ENCODE peak calls at places on chromosomes 13 and 19, in four cellular contexts. One of them, this sample, is unnamed.

GRCh38 chr13:21973437-21974125 is 302.7 kb downstream of the FGF9 start:
- DNase-seq in PC-3: no peak
- DNase-seq in mammary epithelial cell: no peak
- DNase-seq in CD4-positive, alpha-beta memory T cell: no peak
- DNase-seq in this sample: no peak

GRCh38 chr13:73844986-73845385 is 289.2 kb downstream of the KLF12 start:
- DNase-seq in PC-3: peak; percentile 3
- DNase-seq in mammary epithelial cell: no peak
- DNase-seq in CD4-positive, alpha-beta memory T cell: no peak
- DNase-seq in this sample: no peak

GRCh38 chr19:7869453-7869909 is 4.7 kb downstream of the PRR36 start:
- DNase-seq in PC-3: peak; percentile 80
- DNase-seq in mammary epithelial cell: peak; percentile 67
- DNase-seq in CD4-positive, alpha-beta memory T cell: peak; percentile 89
- DNase-seq in this sample: peak; percentile 67

GRCh38 chr13:112974676-112975075 is 5.7 kb downstream of the MCF2L start:
- DNase-seq in PC-3: no peak
- DNase-seq in mammary epithelial cell: no peak
- DNase-seq in CD4-positive, alpha-beta memory T cell: no peak
- DNase-seq in this sample: no peak

GRCh38 chr19:7489609-7490044 is 792 bp upstream of the PEX11G start:
- DNase-seq in PC-3: no peak
- DNase-seq in mammary epithelial cell: no peak
- DNase-seq in CD4-positive, alpha-beta memory T cell: no peak
- DNase-seq in this sample: no peak

GRCh38 chr13:109192306-109192705 is 562.9 kb downstream of the MYO16 start:
- DNase-seq in PC-3: no peak
- DNase-seq in mammary epithelial cell: no peak
- DNase-seq in CD4-positive, alpha-beta memory T cell: no peak
- DNase-seq in this sample: no peak

GRCh38 chr19:4653793-4654436 is 14.6 kb downstream of the TNFAIP8L1 start:
- DNase-seq in PC-3: no peak
- DNase-seq in mammary epithelial cell: no peak
- DNase-seq in CD4-positive, alpha-beta memory T cell: no peak
- DNase-seq in this sample: no peak

GRCh38 chr19:11256189-11256588 is 6.1 kb downstream of the DOCK6 start:
- DNase-seq in PC-3: no peak
- DNase-seq in mammary epithelial cell: no peak
- DNase-seq in CD4-positive, alpha-beta memory T cell: no peak
- DNase-seq in this sample: no peak

GRCh38 chr13:30394798-30395191 is 27.5 kb upstream of the UBE2L5 start:
- DNase-seq in PC-3: peak; percentile 7
- DNase-seq in mammary epithelial cell: peak; percentile 16
- DNase-seq in CD4-positive, alpha-beta memory T cell: peak; percentile 61
- DNase-seq in this sample: no peak

GRCh38 chr13:76879211-76879875 is 6.9 kb downstream of the KCTD12 start:
- DNase-seq in PC-3: peak; percentile 65
- DNase-seq in mammary epithelial cell: peak; percentile 79
- DNase-seq in CD4-positive, alpha-beta memory T cell: peak; percentile 48
- DNase-seq in this sample: peak; percentile 97

GRCh38 chr13:52845766-52846566 is 2.5 kb downstream of the PCDH8 start:
- DNase-seq in PC-3: no peak
- DNase-seq in mammary epithelial cell: no peak
- DNase-seq in CD4-positive, alpha-beta memory T cell: no peak
- DNase-seq in this sample: peak; percentile 83

GRCh38 chr13:84446972-84447700 is 564.9 kb upstream of the SLITRK1 start:
- DNase-seq in PC-3: no peak
- DNase-seq in mammary epithelial cell: no peak
- DNase-seq in CD4-positive, alpha-beta memory T cell: no peak
- DNase-seq in this sample: no peak

GRCh38 chr19:8615813-8616596 is 5.5 kb upstream of the ADAMTS10 start:
- DNase-seq in PC-3: peak; percentile 84
- DNase-seq in mammary epithelial cell: no peak
- DNase-seq in CD4-positive, alpha-beta memory T cell: peak; percentile 58
- DNase-seq in this sample: no peak

GRCh38 chr19:1221141-1221903 is 15.7 kb downstream of the STK11 start:
- DNase-seq in PC-3: peak; percentile 27
- DNase-seq in mammary epithelial cell: no peak
- DNase-seq in CD4-positive, alpha-beta memory T cell: no peak
- DNase-seq in this sample: no peak

GRCh38 chr13:105616313-105617075 is 919.0 kb downstream of the EFNB2 start:
- DNase-seq in PC-3: peak; percentile 26
- DNase-seq in mammary epithelial cell: no peak
- DNase-seq in CD4-positive, alpha-beta memory T cell: no peak
- DNase-seq in this sample: no peak

GRCh38 chr13:24875566-24875965 is 111.6 kb downstream of the RNF17 start:
- DNase-seq in PC-3: no peak
- DNase-seq in mammary epithelial cell: no peak
- DNase-seq in CD4-positive, alpha-beta memory T cell: no peak
- DNase-seq in this sample: no peak

GRCh38 chr13:50910483-50910805 is 853 bp downstream of the RNASEH2B start:
- DNase-seq in PC-3: peak; percentile 25
- DNase-seq in mammary epithelial cell: no peak
- DNase-seq in CD4-positive, alpha-beta memory T cell: no peak
- DNase-seq in this sample: peak; percentile 66

GRCh38 chr19:46350029-46350757 is 3.3 kb downstream of the PPP5C start:
- DNase-seq in PC-3: no peak
- DNase-seq in mammary epithelial cell: peak; percentile 21
- DNase-seq in CD4-positive, alpha-beta memory T cell: no peak
- DNase-seq in this sample: no peak

GRCh38 chr19:46347985-46348384 is 1.1 kb downstream of the PPP5C start:
- DNase-seq in PC-3: no peak
- DNase-seq in mammary epithelial cell: no peak
- DNase-seq in CD4-positive, alpha-beta memory T cell: no peak
- DNase-seq in this sample: no peak

GRCh38 chr19:46347572-46347883 is 641 bp downstream of the PPP5C start:
- DNase-seq in PC-3: no peak
- DNase-seq in mammary epithelial cell: no peak
- DNase-seq in CD4-positive, alpha-beta memory T cell: no peak
- DNase-seq in this sample: no peak

GRCh38 chr19:46350758-46351159 is 3.9 kb downstream of the PPP5C start:
- DNase-seq in PC-3: no peak
- DNase-seq in mammary epithelial cell: no peak
- DNase-seq in CD4-positive, alpha-beta memory T cell: no peak
- DNase-seq in this sample: peak; percentile 75

DNA sequence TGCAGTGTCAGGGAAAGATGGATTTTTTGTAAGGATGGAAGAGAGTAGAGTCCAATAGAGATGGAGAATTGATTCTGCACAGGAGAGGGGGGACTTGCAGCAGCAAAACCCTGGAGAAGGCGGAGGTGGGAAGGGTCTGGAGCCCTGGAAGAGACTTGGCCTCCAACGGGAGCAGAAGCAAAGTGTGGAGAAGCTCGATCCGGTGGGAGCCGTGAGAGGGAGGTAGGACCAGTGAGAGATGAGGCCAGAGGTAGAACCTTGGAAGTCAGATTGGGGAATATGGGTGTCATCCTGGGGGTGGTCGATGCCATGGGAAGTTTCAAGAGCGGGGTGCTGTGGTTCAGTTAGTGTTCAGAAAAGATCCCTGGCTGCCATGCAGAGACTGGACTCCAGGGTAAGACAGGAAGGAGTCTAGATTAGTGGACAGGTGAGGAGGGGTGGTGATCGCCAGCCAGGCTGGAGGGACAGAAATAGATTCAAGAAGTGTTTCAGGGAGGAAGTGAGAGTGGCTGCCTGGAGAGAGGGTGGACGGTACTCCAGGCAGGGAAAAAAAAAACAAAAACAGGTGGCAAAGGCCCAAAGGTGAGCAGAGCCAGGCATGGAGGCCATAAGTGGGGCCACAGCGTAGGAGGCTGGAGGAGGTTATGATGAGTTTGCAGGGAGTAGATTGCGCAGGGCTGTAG is 2.6 kb downstream of the PPP5C start:
- DNase-seq in PC-3: no peak
- DNase-seq in mammary epithelial cell: no peak
- DNase-seq in CD4-positive, alpha-beta memory T cell: no peak
- DNase-seq in this sample: no peak
- H3K27ac ChIP-seq in PC-3: no peak overlapping the region
- H3K27ac ChIP-seq in mammary epithelial cell: no peak overlapping the region
- H3K27ac ChIP-seq in CD4-positive, alpha-beta memory T cell: peak overlapping the region; percentile 12
- H3K27ac ChIP-seq in this sample: no peak overlapping the region

GRCh38 chr13:20461481-20461859 is 64.2 kb downstream of the CRYL1 start:
- DNase-seq in PC-3: peak; percentile 45
- DNase-seq in mammary epithelial cell: peak; percentile 31
- DNase-seq in CD4-positive, alpha-beta memory T cell: no peak
- DNase-seq in this sample: no peak
- H3K4me3 ChIP-seq in PC-3: no peak overlapping the region
- H3K4me3 ChIP-seq in mammary epithelial cell: no peak overlapping the region
- H3K4me3 ChIP-seq in CD4-positive, alpha-beta memory T cell: no peak overlapping the region
- H3K4me3 ChIP-seq in this sample: no peak overlapping the region

GRCh38 chr13:43895940-43896339 is 16.2 kb downstream of the LACC1 start:
- DNase-seq in PC-3: no peak
- DNase-seq in mammary epithelial cell: no peak
- DNase-seq in CD4-positive, alpha-beta memory T cell: no peak
- DNase-seq in this sample: no peak
- H3K27ac ChIP-seq in PC-3: no peak overlapping the region
- H3K27ac ChIP-seq in mammary epithelial cell: no peak overlapping the region
- H3K27ac ChIP-seq in CD4-positive, alpha-beta memory T cell: no peak overlapping the region
- H3K27ac ChIP-seq in this sample: no peak overlapping the region

GRCh38 chr19:42422092-42422575 is 5.1 kb downstream of the LIPE start:
- DNase-seq in PC-3: no peak
- DNase-seq in mammary epithelial cell: no peak
- DNase-seq in CD4-positive, alpha-beta memory T cell: no peak
- DNase-seq in this sample: no peak
- H3K4me3 ChIP-seq in PC-3: no peak overlapping the region
- H3K4me3 ChIP-seq in mammary epithelial cell: no peak overlapping the region
- H3K4me3 ChIP-seq in CD4-positive, alpha-beta memory T cell: peak overlapping the region; percentile 97
- H3K4me3 ChIP-seq in this sample: no peak overlapping the region

GRCh38 chr19:29503785-29504184 is 22.0 kb upstream of the VSTM2B start:
- DNase-seq in PC-3: no peak
- DNase-seq in mammary epithelial cell: no peak
- DNase-seq in CD4-positive, alpha-beta memory T cell: no peak
- DNase-seq in this sample: no peak
- H3K27ac ChIP-seq in PC-3: no peak overlapping the region
- H3K27ac ChIP-seq in mammary epithelial cell: no peak overlapping the region
- H3K27ac ChIP-seq in CD4-positive, alpha-beta memory T cell: no peak overlapping the region
- H3K27ac ChIP-seq in this sample: no peak overlapping the region

GRCh38 chr19:51128227-51128626 is 3.5 kb downstream of the SIGLEC9 start:
- DNase-seq in PC-3: no peak
- DNase-seq in mammary epithelial cell: no peak
- DNase-seq in CD4-positive, alpha-beta memory T cell: no peak
- DNase-seq in this sample: no peak

GRCh38 chr19:51124729-51125128 is at the start of gene SIGLEC9:
- DNase-seq in PC-3: no peak
- DNase-seq in mammary epithelial cell: no peak
- DNase-seq in CD4-positive, alpha-beta memory T cell: no peak
- DNase-seq in this sample: peak; percentile 69

GRCh38 chr19:51127755-51128154 is 3.0 kb downstream of the SIGLEC9 start:
- DNase-seq in PC-3: peak; percentile 72
- DNase-seq in mammary epithelial cell: no peak
- DNase-seq in CD4-positive, alpha-beta memory T cell: no peak
- DNase-seq in this sample: peak; percentile 94

GRCh38 chr19:51125421-51126075 is 842 bp downstream of the SIGLEC9 start:
- DNase-seq in PC-3: no peak
- DNase-seq in mammary epithelial cell: no peak
- DNase-seq in CD4-positive, alpha-beta memory T cell: no peak
- DNase-seq in this sample: no peak

GRCh38 chr19:51127032-51127431 is 2.3 kb downstream of the SIGLEC9 start:
- DNase-seq in PC-3: no peak
- DNase-seq in mammary epithelial cell: no peak
- DNase-seq in CD4-positive, alpha-beta memory T cell: no peak
- DNase-seq in this sample: no peak
- H3K4me3 ChIP-seq in PC-3: no peak overlapping the region
- H3K4me3 ChIP-seq in mammary epithelial cell: no peak overlapping the region
- H3K4me3 ChIP-seq in CD4-positive, alpha-beta memory T cell: no peak overlapping the region
- H3K4me3 ChIP-seq in this sample: no peak overlapping the region

GRCh38 chr13:63684822-63685221 is 2269.2 kb upstream of the PCDH20 start:
- DNase-seq in PC-3: no peak
- DNase-seq in mammary epithelial cell: no peak
- DNase-seq in CD4-positive, alpha-beta memory T cell: no peak
- DNase-seq in this sample: no peak

DNA sequence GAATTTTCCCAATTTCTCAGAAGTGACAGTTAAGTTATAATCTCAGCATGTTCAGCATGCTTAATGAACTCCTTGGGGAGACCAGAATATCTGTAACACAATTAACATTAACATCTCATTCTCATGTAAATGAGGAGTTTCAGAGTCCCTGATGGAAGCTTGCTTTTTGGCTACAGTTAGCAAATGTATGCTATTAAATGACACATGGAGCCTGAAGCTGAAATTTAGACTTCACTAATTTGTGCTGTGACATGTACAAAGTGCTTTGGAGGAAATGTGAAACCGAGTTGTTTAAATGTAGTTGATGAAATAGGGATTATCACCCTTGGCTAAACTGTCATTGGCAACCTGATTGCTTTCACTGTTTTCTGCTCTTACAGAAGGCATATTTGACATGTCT is 2265.1 kb upstream of the PCDH20 start:
- DNase-seq in PC-3: no peak
- DNase-seq in mammary epithelial cell: no peak
- DNase-seq in CD4-positive, alpha-beta memory T cell: no peak
- DNase-seq in this sample: no peak
- H3K27ac ChIP-seq in PC-3: no peak overlapping the region
- H3K27ac ChIP-seq in mammary epithelial cell: no peak overlapping the region
- H3K27ac ChIP-seq in CD4-positive, alpha-beta memory T cell: no peak overlapping the region
- H3K27ac ChIP-seq in this sample: no peak overlapping the region

GRCh38 chr13:110305001-110305400 is 2.0 kb downstream of the COL4A1 start:
- DNase-seq in PC-3: no peak
- DNase-seq in mammary epithelial cell: no peak
- DNase-seq in CD4-positive, alpha-beta memory T cell: no peak
- DNase-seq in this sample: no peak
- H3K4me3 ChIP-seq in PC-3: peak overlapping the region; percentile 72
- H3K4me3 ChIP-seq in mammary epithelial cell: no peak overlapping the region
- H3K4me3 ChIP-seq in CD4-positive, alpha-beta memory T cell: no peak overlapping the region
- H3K4me3 ChIP-seq in this sample: no peak overlapping the region

This sample was measured in HL-60.